ENCODE peak calls at places on chromosomes 3 and 15, in six cellular contexts. One of them, this sample, is unnamed.

GRCh38 chr3:4954256-4955000 is 24.8 kb upstream of the BHLHE40 start:
- DNase-seq in ACHN: no peak
- DNase-seq in psoas muscle: no peak
- DNase-seq in CD4-positive, alpha-beta memory T cell: no peak
- DNase-seq in EL: no peak
- DNase-seq in stomach: no peak
- DNase-seq in this sample: no peak

GRCh38 chr3:43286886-43287301 is 554 bp downstream of the SNRK start:
- DNase-seq in ACHN: peak
- DNase-seq in psoas muscle: no peak
- DNase-seq in CD4-positive, alpha-beta memory T cell: no peak
- DNase-seq in EL: peak
- DNase-seq in stomach: no peak
- DNase-seq in this sample: no peak

GRCh38 chr3:127395663-127396320 is 107.9 kb upstream of the PRR20G start:
- DNase-seq in ACHN: no peak
- DNase-seq in psoas muscle: no peak
- DNase-seq in CD4-positive, alpha-beta memory T cell: no peak
- DNase-seq in EL: no peak
- DNase-seq in stomach: no peak
- DNase-seq in this sample: no peak

GRCh38 chr3:69379661-69380060 is 6.2 kb downstream of the FRMD4B start:
- DNase-seq in ACHN: no peak
- DNase-seq in psoas muscle: no peak
- DNase-seq in CD4-positive, alpha-beta memory T cell: no peak
- DNase-seq in EL: no peak
- DNase-seq in stomach: no peak
- DNase-seq in this sample: no peak

GRCh38 chr3:14278799-14279705 is 100.4 kb downstream of the LSM3 start:
- DNase-seq in ACHN: no peak
- DNase-seq in psoas muscle: no peak
- DNase-seq in CD4-positive, alpha-beta memory T cell: no peak
- DNase-seq in EL: no peak
- DNase-seq in stomach: no peak
- DNase-seq in this sample: no peak

GRCh38 chr3:36875397-36875796 is 69.5 kb downstream of the TRANK1 start:
- DNase-seq in ACHN: no peak
- DNase-seq in psoas muscle: no peak
- DNase-seq in CD4-positive, alpha-beta memory T cell: no peak
- DNase-seq in EL: no peak
- DNase-seq in stomach: no peak
- DNase-seq in this sample: no peak

GRCh38 chr15:89002281-89002761 is 85.9 kb upstream of the ABHD2 start:
- DNase-seq in ACHN: no peak
- DNase-seq in psoas muscle: no peak
- DNase-seq in CD4-positive, alpha-beta memory T cell: no peak
- DNase-seq in EL: peak
- DNase-seq in stomach: no peak
- DNase-seq in this sample: no peak

GRCh38 chr3:182508896-182509295 is 284.4 kb upstream of the ATP11B start:
- DNase-seq in ACHN: no peak
- DNase-seq in psoas muscle: no peak
- DNase-seq in CD4-positive, alpha-beta memory T cell: no peak
- DNase-seq in EL: no peak
- DNase-seq in stomach: no peak
- DNase-seq in this sample: no peak

GRCh38 chr15:63048986-63049665 is 6.6 kb downstream of the TPM1 start:
- DNase-seq in ACHN: peak
- DNase-seq in psoas muscle: peak
- DNase-seq in CD4-positive, alpha-beta memory T cell: peak
- DNase-seq in EL: peak
- DNase-seq in stomach: peak
- DNase-seq in this sample: peak

GRCh38 chr3:56725175-56725574 is 42.1 kb upstream of the TASOR start:
- DNase-seq in ACHN: no peak
- DNase-seq in psoas muscle: no peak
- DNase-seq in CD4-positive, alpha-beta memory T cell: peak
- DNase-seq in EL: no peak
- DNase-seq in stomach: no peak
- DNase-seq in this sample: no peak

GRCh38 chr3:172688588-172688987 is 22.3 kb downstream of the NCEH1 start:
- DNase-seq in ACHN: no peak
- DNase-seq in psoas muscle: no peak
- DNase-seq in CD4-positive, alpha-beta memory T cell: no peak
- DNase-seq in EL: no peak
- DNase-seq in stomach: no peak
- DNase-seq in this sample: no peak

GRCh38 chr3:172591876-172592771 is 68.9 kb upstream of the TNFSF10 start:
- DNase-seq in ACHN: no peak
- DNase-seq in psoas muscle: no peak
- DNase-seq in CD4-positive, alpha-beta memory T cell: peak
- DNase-seq in EL: no peak
- DNase-seq in stomach: no peak
- DNase-seq in this sample: no peak

GRCh38 chr3:142664819-142665218 is 59.0 kb upstream of the TRPC1 start:
- DNase-seq in ACHN: no peak
- DNase-seq in psoas muscle: no peak
- DNase-seq in CD4-positive, alpha-beta memory T cell: no peak
- DNase-seq in EL: no peak
- DNase-seq in stomach: no peak
- DNase-seq in this sample: no peak

GRCh38 chr15:40500584-40501330 is 30.0 kb downstream of the CHST14 start:
- DNase-seq in ACHN: no peak
- DNase-seq in psoas muscle: no peak
- DNase-seq in CD4-positive, alpha-beta memory T cell: no peak
- DNase-seq in EL: peak
- DNase-seq in stomach: no peak
- DNase-seq in this sample: no peak

GRCh38 chr3:135471911-135472310 is 493.6 kb upstream of the PPP2R3A start:
- DNase-seq in ACHN: no peak
- DNase-seq in psoas muscle: no peak
- DNase-seq in CD4-positive, alpha-beta memory T cell: no peak
- DNase-seq in EL: no peak
- DNase-seq in stomach: no peak
- DNase-seq in this sample: no peak

GRCh38 chr3:38379201-38379770 is 32.7 kb downstream of the XYLB start:
- DNase-seq in ACHN: no peak
- DNase-seq in psoas muscle: no peak
- DNase-seq in CD4-positive, alpha-beta memory T cell: no peak
- DNase-seq in EL: no peak
- DNase-seq in stomach: no peak
- DNase-seq in this sample: no peak